ENCODE peak calls at places on chromosomes 6 and 20, in four cellular contexts. O is BE2C, K is T-helper 17 cell, P is aorta. I is an unnamed sample.

GRCh38 chr6:25457519-25457918 is 178.3 kb downstream of the CARMIL1 start:
- DNase-seq in O (no peak), K (no peak), P (no peak), I (no peak)

GRCh38 chr6:138250513-138251247 is 32.4 kb upstream of the PBOV1 start:
- DNase-seq in O (no peak), K (no peak), P (peak), I (no peak)

GRCh38 chr6:1178590-1178989 is 133.3 kb upstream of the FOXQ1 start:
- DNase-seq in O (no peak), K (no peak), P (no peak), I (no peak)

GRCh38 chr6:18473765-18474164 is 86.6 kb downstream of the RNF144B start:
- DNase-seq in O (no peak), K (no peak), P (no peak), I (no peak)

GRCh38 chr20:50372770-50373088 is 137.5 kb upstream of the PTPN1 start:
- DNase-seq in O (no peak), K (no peak), P (no peak), I (no peak)

GRCh38 chr20:36153754-36154695 is 515 bp upstream of the EPB41L1 start:
- DNase-seq in O (peak), K (no peak), P (peak), I (no peak)

GRCh38 chr6:136403166-136403980 is 113.7 kb upstream of the BCLAF1 start:
- DNase-seq in O (no peak), K (no peak), P (no peak), I (no peak)

GRCh38 chr6:85321926-85322325 is 128.0 kb upstream of the NT5E start:
- DNase-seq in O (no peak), K (no peak), P (no peak), I (no peak)

I was measured in natural killer cell.